ENCODE peak calls at places on chromosome 15, in nine cellular contexts. U is AG20443; I is neural crest cell; W is pons; Q is Kasumi-1; S is lower lobe of right lung; V is stimulated activated CD4-positive, alpha-beta T cell treated with anti-CD3 and anti-CD28 coated beads, TNF-alpha, amount 100 ng/mL, for 24 hours; O is ureter; H is SHP77. D is an unnamed sample.

GRCh38 chr15:81388431-81388760 is 14.4 kb upstream of the TMC3 start:
- DNase-seq in U (no peak), I (no peak), W (no peak), Q (no peak), S (no peak), V (no peak), O (no peak), H (no peak), D (no peak)

GRCh38 chr15:69904296-69904560 is 193.5 kb downstream of the TLE3 start:
- DNase-seq in U (no peak), I (no peak), W (no peak), Q (no peak), S (no peak), V (no peak), O (no peak), H (no peak), D (no peak)

GRCh38 chr15:79028411-79028964 is 62.1 kb downstream of the RASGRF1 start:
- DNase-seq in U (peak), I (peak), W (peak), Q (peak), S (peak), V (peak), O (no peak), H (peak), D (no peak)

GRCh38 chr15:39625451-39625850 is 44.6 kb downstream of the THBS1 start:
- DNase-seq in U (no peak), I (no peak), W (peak), Q (no peak), S (no peak), V (no peak), O (no peak), H (no peak), D (no peak)

GRCh38 chr15:96687388-96688107 is 357.0 kb downstream of the NR2F2 start:
- DNase-seq in U (no peak), I (no peak), W (no peak), Q (no peak), S (no peak), V (no peak), O (no peak), H (no peak), D (no peak)

GRCh38 chr15:61871926-61872522 is 188.2 kb downstream of the VPS13C start:
- DNase-seq in U (peak), I (no peak), W (peak), Q (peak), S (no peak), V (no peak), O (no peak), H (peak), D (no peak)

GRCh38 chr15:68228143-68228970 is 1.2 kb downstream of the CLN6 start:
- DNase-seq in U (no peak), I (no peak), W (no peak), Q (peak), S (no peak), V (no peak), O (no peak), H (no peak), D (no peak)

GRCh38 chr15:53586815-53587214 is 172.6 kb downstream of the WDR72 start:
- DNase-seq in U (no peak), I (peak), W (peak), Q (peak), S (peak), V (peak), O (no peak), H (peak), D (no peak)

GRCh38 chr15:69417581-69417980 is 3.4 kb downstream of the KIF23 start:
- DNase-seq in U (no peak), I (no peak), W (no peak), Q (no peak), S (no peak), V (no peak), O (no peak), H (no peak), D (no peak)

GRCh38 chr15:90286678-90287077 is 21.2 kb downstream of the NGRN start:
- DNase-seq in U (peak), I (no peak), W (no peak), Q (peak), S (no peak), V (no peak), O (no peak), H (no peak), D (peak)

GRCh38 chr15:42371125-42371524 is 11.8 kb downstream of the CAPN3 start:
- DNase-seq in U (no peak), I (no peak), W (no peak), Q (peak), S (no peak), V (no peak), O (no peak), H (no peak), D (no peak)

GRCh38 chr15:89479173-89479572 is 17.2 kb downstream of the RHCG start:
- DNase-seq in U (no peak), I (no peak), W (no peak), Q (no peak), S (no peak), V (no peak), O (no peak), H (no peak), D (no peak)

GRCh38 chr15:52394020-52394608 is 98.5 kb upstream of the MYO5C start:
- DNase-seq in U (no peak), I (no peak), W (no peak), Q (no peak), S (no peak), V (no peak), O (no peak), H (no peak), D (no peak)

GRCh38 chr15:55224892-55225291 is 28.2 kb upstream of the RSL24D1 start:
- DNase-seq in U (no peak), I (no peak), W (no peak), Q (peak), S (no peak), V (no peak), O (no peak), H (no peak), D (no peak)

GRCh38 chr15:65287515-65287845 is 797 bp upstream of the PARP16 start:
- DNase-seq in U (peak), I (no peak), W (no peak), Q (no peak), S (no peak), V (no peak), O (no peak), H (no peak), D (no peak)

GRCh38 chr15:93152264-93152884 is 63.4 kb upstream of the RGMA start:
- DNase-seq in U (no peak), I (no peak), W (no peak), Q (peak), S (no peak), V (no peak), O (peak), H (no peak), D (peak)

GRCh38 chr15:40999190-40999589 is 45.9 kb downstream of the CHAC1 start:
- DNase-seq in U (peak), I (no peak), W (no peak), Q (no peak), S (no peak), V (no peak), O (no peak), H (no peak), D (no peak)

GRCh38 chr15:39079296-39079834 is 501.5 kb upstream of the THBS1 start:
- DNase-seq in U (peak), I (no peak), W (no peak), Q (no peak), S (no peak), V (no peak), O (no peak), H (no peak), D (no peak)

GRCh38 chr15:38217181-38217580 is 35.5 kb upstream of the SPRED1 start:
- DNase-seq in U (no peak), I (no peak), W (no peak), Q (no peak), S (no peak), V (no peak), O (no peak), H (no peak), D (no peak)

GRCh38 chr15:29818141-29818540 is 4.1 kb downstream of the TJP1 start:
- DNase-seq in U (no peak), I (no peak), W (no peak), Q (no peak), S (no peak), V (no peak), O (no peak), H (no peak), D (no peak)

GRCh38 chr15:28110416-28110975 is 11.4 kb upstream of the OCA2 start:
- DNase-seq in U (no peak), I (no peak), W (no peak), Q (no peak), S (no peak), V (no peak), O (no peak), H (no peak), D (no peak)

GRCh38 chr15:85035980-85036379 is 54.3 kb downstream of the PDE8A start:
- DNase-seq in U (no peak), I (no peak), W (peak), Q (no peak), S (no peak), V (no peak), O (no peak), H (peak), D (no peak)

D was measured in naive thymus-derived CD8-positive, alpha-beta T cell.